ENCODE peak calls at places on chromosomes 16 and 17, in eight cellular contexts. M, T, H, B, Q, V, G and Z are unnamed samples.

GRCh38 chr17:13582776-13583414 is 18.8 kb downstream of the HS3ST3A1 start:
- DNase-seq in M (no peak), T (no peak), H (no peak), B (no peak), Q (no peak), V (peak; percentile 68), G (peak; percentile 60), Z (no peak)

GRCh38 chr16:31355701-31356100 is 725 bp downstream of the ITGAX start:
- DNase-seq in M (no peak), T (no peak), H (no peak), B (no peak), Q (no peak), V (no peak), G (no peak), Z (peak; percentile 35)

GRCh38 chr17:74815671-74816370 is 39.7 kb upstream of the NAT9 start:
- DNase-seq in M (no peak), T (no peak), H (no peak), B (no peak), Q (no peak), V (no peak), G (no peak), Z (no peak)

GRCh38 chr16:54879681-54880080 is 51.0 kb upstream of the IRX5 start:
- DNase-seq in M (no peak), T (no peak), H (no peak), B (no peak), Q (no peak), V (no peak), G (no peak), Z (no peak)

GRCh38 chr17:35553310-35553709 is 7.3 kb downstream of the SLFN14 start:
- DNase-seq in M (no peak), T (no peak), H (no peak), B (no peak), Q (no peak), V (no peak), G (no peak), Z (no peak)

GRCh38 chr17:41339571-41340169 is 11.0 kb downstream of the KRT33A start:
- DNase-seq in M (no peak), T (no peak), H (no peak), B (no peak), Q (no peak), V (no peak), G (no peak), Z (no peak)

GRCh38 chr16:31700530-31701388 is 172.8 kb upstream of the ZNF267 start:
- DNase-seq in M (peak; percentile 72), T (peak; percentile 90), H (no peak), B (peak; percentile 53), Q (peak; percentile 28), V (peak; percentile 39), G (peak; percentile 49), Z (no peak)

GRCh38 chr16:82082543-82083244 is 47.6 kb downstream of the HSD17B2 start:
- DNase-seq in M (no peak), T (no peak), H (no peak), B (peak; percentile 13), Q (peak; percentile 65), V (peak; percentile 54), G (peak; percentile 52), Z (no peak)

GRCh38 chr17:63040816-63041215 is 74.8 kb downstream of the TANC2 start:
- DNase-seq in M (no peak), T (no peak), H (no peak), B (no peak), Q (no peak), V (no peak), G (no peak), Z (no peak)

GRCh38 chr16:27465483-27465879 is 63.5 kb downstream of the IL21R start:
- DNase-seq in M (no peak), T (no peak), H (no peak), B (no peak), Q (no peak), V (no peak), G (no peak), Z (no peak)

GRCh38 chr16:26027060-26027459 is 335.3 kb downstream of the HS3ST4 start:
- DNase-seq in M (no peak), T (no peak), H (no peak), B (no peak), Q (no peak), V (no peak), G (no peak), Z (no peak)

GRCh38 chr16:58039829-58040495 is 14.4 kb downstream of the MMP15 start:
- DNase-seq in M (no peak), T (no peak), H (no peak), B (no peak), Q (no peak), V (no peak), G (no peak), Z (no peak)

GRCh38 chr17:38870259-38871165 is 654 bp downstream of the LASP1 start:
- DNase-seq in M (peak; percentile 64), T (peak; percentile 82), H (no peak), B (peak; percentile 86), Q (peak; percentile 42), V (peak; percentile 54), G (peak; percentile 42), Z (peak; percentile 61)

GRCh38 chr17:38868095-38868967 is 1.5 kb upstream of the LASP1 start:
- DNase-seq in M (no peak), T (no peak), H (no peak), B (no peak), Q (no peak), V (peak; percentile 72), G (peak; percentile 55), Z (no peak)

GRCh38 chr17:38867179-38867994 is 2.5 kb upstream of the LASP1 start:
- DNase-seq in M (no peak), T (peak; percentile 73), H (no peak), B (no peak), Q (peak; percentile 75), V (peak; percentile 79), G (peak; percentile 68), Z (no peak)

GRCh38 chr17:38869647-38870258 is at the start of gene LASP1:
- DNase-seq in M (peak; percentile 84), T (peak; percentile 93), H (no peak), B (peak; percentile 93), Q (peak; percentile 91), V (peak; percentile 86), G (peak; percentile 87), Z (peak; percentile 84)

GRCh38 chr17:38868968-38869646 is 751 bp upstream of the LASP1 start:
- DNase-seq in M (peak; percentile 88), T (peak; percentile 90), H (no peak), B (peak; percentile 81), Q (peak; percentile 91), V (peak; percentile 91), G (peak; percentile 88), Z (peak; percentile 80)
- TF ChIP-seq CTCF in M (no peak), T (peak; percentile 25), H (peak; percentile 26), B (peak; percentile 48), Q (peak; percentile 42), V (no peak), G (peak; percentile 42), Z (no peak)

GRCh38 chr16:89134269-89134668 is 37.3 kb upstream of the CDH15 start:
- DNase-seq in M (no peak), T (peak; percentile 21), H (no peak), B (no peak), Q (no peak), V (no peak), G (no peak), Z (no peak)

GRCh38 chr16:89131783-89132182 is 38.1 kb downstream of the ACSF3 start:
- DNase-seq in M (no peak), T (peak; percentile 28), H (no peak), B (no peak), Q (no peak), V (no peak), G (no peak), Z (no peak)

GRCh38 chr16:89130448-89130847 is 36.8 kb downstream of the ACSF3 start:
- DNase-seq in M (no peak), T (no peak), H (no peak), B (no peak), Q (no peak), V (no peak), G (no peak), Z (no peak)

GRCh38 chr16:89133457-89134127 is 38.0 kb upstream of the CDH15 start:
- DNase-seq in M (no peak), T (peak; percentile 35), H (no peak), B (no peak), Q (no peak), V (no peak), G (no peak), Z (peak; percentile 31)

GRCh38 chr16:89132194-89133005 is 38.7 kb downstream of the ACSF3 start:
- DNase-seq in M (no peak), T (peak; percentile 39), H (no peak), B (no peak), Q (no peak), V (no peak), G (no peak), Z (peak; percentile 38)
- TF ChIP-seq CTCF in M (no peak), T (no peak), H (no peak), B (no peak), Q (no peak), V (no peak), G (no peak), Z (no peak)

DNA sequence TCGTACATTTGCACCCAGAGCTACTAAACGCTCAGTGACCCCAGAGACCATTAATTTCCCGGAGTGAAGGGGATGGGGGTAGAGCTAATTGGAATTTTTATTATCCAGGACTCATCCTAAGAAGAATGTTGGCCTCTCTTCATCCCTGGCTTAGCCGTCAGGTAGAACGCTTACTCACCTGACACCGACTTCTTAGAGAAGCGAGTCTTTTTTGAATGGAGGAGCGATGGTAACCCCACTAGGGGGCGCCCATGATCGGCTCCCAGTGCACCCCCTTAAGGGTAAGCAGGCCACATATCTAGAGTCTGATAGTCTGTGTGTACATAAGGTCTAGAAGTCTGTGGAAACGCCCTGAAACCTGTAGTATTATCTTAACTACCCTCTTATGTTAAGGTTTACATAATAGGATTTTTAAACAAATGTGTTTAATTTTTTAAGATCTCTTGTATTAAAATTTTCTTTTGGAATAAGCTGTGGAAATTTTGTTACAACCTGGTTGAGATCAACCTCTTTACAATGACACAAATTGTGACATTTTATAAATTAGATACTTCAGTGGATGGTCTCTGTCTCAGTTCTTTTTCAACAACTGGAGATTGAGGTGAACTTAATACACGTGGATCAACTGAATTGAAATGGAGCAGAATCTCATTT is 229.8 kb downstream of the CPPED1 start:
- DNase-seq in M (peak; percentile 19), T (peak; percentile 73), H (no peak), B (peak; percentile 75), Q (peak; percentile 39), V (peak; percentile 2), G (no peak), Z (no peak)
- TF ChIP-seq CTCF in M (peak; percentile 33), T (peak; percentile 89), H (peak; percentile 57), B (peak; percentile 31), Q (peak; percentile 64), V (peak; percentile 37), G (peak; percentile 49), Z (peak; percentile 57)

GRCh38 chr17:2155482-2156051 is 100.7 kb downstream of the HIC1 start:
- DNase-seq in M (no peak), T (no peak), H (no peak), B (no peak), Q (no peak), V (no peak), G (no peak), Z (no peak)

GRCh38 chr17:2151634-2152033 is 96.7 kb downstream of the HIC1 start:
- DNase-seq in M (no peak), T (no peak), H (no peak), B (no peak), Q (peak; percentile 28), V (no peak), G (peak; percentile 34), Z (no peak)

GRCh38 chr17:2156666-2157065 is 101.8 kb downstream of the HIC1 start:
- DNase-seq in M (no peak), T (no peak), H (no peak), B (no peak), Q (no peak), V (no peak), G (no peak), Z (no peak)

GRCh38 chr17:2158011-2158410 is 103.1 kb downstream of the HIC1 start:
- DNase-seq in M (no peak), T (no peak), H (no peak), B (no peak), Q (peak; percentile 39), V (peak; percentile 99), G (peak; percentile 97), Z (peak; percentile 70)

GRCh38 chr17:2157081-2157480 is 102.2 kb downstream of the HIC1 start:
- DNase-seq in M (no peak), T (no peak), H (no peak), B (no peak), Q (peak; percentile 81), V (no peak), G (peak; percentile 66), Z (peak; percentile 59)
- TF ChIP-seq CTCF in M (no peak), T (no peak), H (no peak), B (no peak), Q (no peak), V (no peak), G (no peak), Z (no peak)